ENCODE peak calls at places on chromosomes 1 and 21, in eight cellular contexts. One of them, this sample, is unnamed.

GRCh38 chr1:53547321-53547720 is 88.1 kb downstream of the DMRTB1 start:
- DNase-seq in astrocyte: no peak
- DNase-seq in AG10803: no peak
- DNase-seq in HL-60: no peak
- DNase-seq in cardiac fibroblast: no peak
- DNase-seq in CD8-positive, alpha-beta memory T cell: no peak
- DNase-seq in AG04450: no peak
- DNase-seq in astrocyte of the spinal cord: no peak
- DNase-seq in this sample: no peak

GRCh38 chr1:38403667-38404066 is 357.1 kb upstream of the POU3F1 start:
- DNase-seq in astrocyte: no peak
- DNase-seq in AG10803: no peak
- DNase-seq in HL-60: no peak
- DNase-seq in cardiac fibroblast: no peak
- DNase-seq in CD8-positive, alpha-beta memory T cell: no peak
- DNase-seq in AG04450: no peak
- DNase-seq in astrocyte of the spinal cord: no peak
- DNase-seq in this sample: no peak

GRCh38 chr1:197342044-197342565 is 74.1 kb downstream of the CRB1 start:
- DNase-seq in astrocyte: peak
- DNase-seq in AG10803: no peak
- DNase-seq in HL-60: no peak
- DNase-seq in cardiac fibroblast: no peak
- DNase-seq in CD8-positive, alpha-beta memory T cell: no peak
- DNase-seq in AG04450: no peak
- DNase-seq in astrocyte of the spinal cord: no peak
- DNase-seq in this sample: no peak

GRCh38 chr1:75053207-75053606 is 81.0 kb upstream of the LHX8 start:
- DNase-seq in astrocyte: no peak
- DNase-seq in AG10803: no peak
- DNase-seq in HL-60: no peak
- DNase-seq in cardiac fibroblast: no peak
- DNase-seq in CD8-positive, alpha-beta memory T cell: no peak
- DNase-seq in AG04450: no peak
- DNase-seq in astrocyte of the spinal cord: no peak
- DNase-seq in this sample: no peak

GRCh38 chr21:23401278-23401677 is 2206.0 kb downstream of the MRPL39 start:
- DNase-seq in astrocyte: no peak
- DNase-seq in AG10803: no peak
- DNase-seq in HL-60: no peak
- DNase-seq in cardiac fibroblast: peak
- DNase-seq in CD8-positive, alpha-beta memory T cell: no peak
- DNase-seq in AG04450: no peak
- DNase-seq in astrocyte of the spinal cord: no peak
- DNase-seq in this sample: no peak

GRCh38 chr1:207240325-207241095 is 81.0 kb upstream of the CD55 start:
- DNase-seq in astrocyte: peak
- DNase-seq in AG10803: peak
- DNase-seq in HL-60: no peak
- DNase-seq in cardiac fibroblast: no peak
- DNase-seq in CD8-positive, alpha-beta memory T cell: no peak
- DNase-seq in AG04450: no peak
- DNase-seq in astrocyte of the spinal cord: peak
- DNase-seq in this sample: no peak

GRCh38 chr1:164452549-164452948 is 106.4 kb upstream of the PBX1 start:
- DNase-seq in astrocyte: no peak
- DNase-seq in AG10803: no peak
- DNase-seq in HL-60: no peak
- DNase-seq in cardiac fibroblast: no peak
- DNase-seq in CD8-positive, alpha-beta memory T cell: no peak
- DNase-seq in AG04450: no peak
- DNase-seq in astrocyte of the spinal cord: peak
- DNase-seq in this sample: no peak

GRCh38 chr1:22376001-22376400 is 75.7 kb upstream of the ZBTB40 start:
- DNase-seq in astrocyte: no peak
- DNase-seq in AG10803: peak
- DNase-seq in HL-60: no peak
- DNase-seq in cardiac fibroblast: no peak
- DNase-seq in CD8-positive, alpha-beta memory T cell: no peak
- DNase-seq in AG04450: no peak
- DNase-seq in astrocyte of the spinal cord: no peak
- DNase-seq in this sample: no peak

GRCh38 chr1:19563336-19564097 is 78.2 kb upstream of the CAPZB start:
- DNase-seq in astrocyte: peak
- DNase-seq in AG10803: peak
- DNase-seq in HL-60: no peak
- DNase-seq in cardiac fibroblast: peak
- DNase-seq in CD8-positive, alpha-beta memory T cell: no peak
- DNase-seq in AG04450: peak
- DNase-seq in astrocyte of the spinal cord: peak
- DNase-seq in this sample: peak

DNA sequence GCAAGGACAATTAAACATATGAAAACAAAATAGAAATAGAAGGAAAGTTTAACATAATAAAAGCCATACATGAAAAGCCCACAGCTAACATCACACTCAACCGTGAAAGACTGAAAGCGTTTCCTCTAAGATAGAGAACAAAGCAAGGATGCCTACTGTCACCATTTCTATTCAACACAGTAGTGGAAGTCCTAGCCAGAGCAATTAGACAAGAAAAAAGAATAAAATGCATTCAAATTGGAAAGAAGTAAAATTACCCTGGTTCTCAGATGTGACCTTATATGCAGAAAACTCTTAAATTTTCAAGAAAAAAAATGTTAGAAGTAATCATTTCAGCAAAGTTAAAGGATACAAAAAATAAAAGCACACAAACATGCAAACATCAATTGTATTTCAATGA is 34.0 kb downstream of the ZNF644 start:
- DNase-seq in astrocyte: no peak
- DNase-seq in AG10803: no peak
- DNase-seq in HL-60: no peak
- DNase-seq in cardiac fibroblast: no peak
- DNase-seq in CD8-positive, alpha-beta memory T cell: no peak
- DNase-seq in AG04450: no peak
- DNase-seq in astrocyte of the spinal cord: no peak
- DNase-seq in this sample: no peak
- H3K4me3 ChIP-seq in astrocyte: no peak
- H3K4me3 ChIP-seq in AG10803: no peak
- H3K4me3 ChIP-seq in HL-60: no peak
- H3K4me3 ChIP-seq in cardiac fibroblast: no peak
- H3K4me3 ChIP-seq in CD8-positive, alpha-beta memory T cell: no peak
- H3K4me3 ChIP-seq in AG04450: no peak
- H3K4me3 ChIP-seq in astrocyte of the spinal cord: no peak
- H3K4me3 ChIP-seq in this sample: no peak

GRCh38 chr21:45982758-45983731 is 1.5 kb downstream of the COL6A1 start:
- DNase-seq in astrocyte: no peak
- DNase-seq in AG10803: no peak
- DNase-seq in HL-60: no peak
- DNase-seq in cardiac fibroblast: no peak
- DNase-seq in CD8-positive, alpha-beta memory T cell: no peak
- DNase-seq in AG04450: no peak
- DNase-seq in astrocyte of the spinal cord: no peak
- DNase-seq in this sample: no peak
- H3K4me3 ChIP-seq in astrocyte: peak
- H3K4me3 ChIP-seq in AG10803: peak
- H3K4me3 ChIP-seq in HL-60: no peak
- H3K4me3 ChIP-seq in cardiac fibroblast: peak
- H3K4me3 ChIP-seq in CD8-positive, alpha-beta memory T cell: no peak
- H3K4me3 ChIP-seq in AG04450: peak
- H3K4me3 ChIP-seq in astrocyte of the spinal cord: peak
- H3K4me3 ChIP-seq in this sample: peak

GRCh38 chr1:212791261-212791675 is 309 bp downstream of the NSL1 start:
- DNase-seq in astrocyte: no peak
- DNase-seq in AG10803: peak
- DNase-seq in HL-60: peak
- DNase-seq in cardiac fibroblast: peak
- DNase-seq in CD8-positive, alpha-beta memory T cell: no peak
- DNase-seq in AG04450: no peak
- DNase-seq in astrocyte of the spinal cord: no peak
- DNase-seq in this sample: no peak

GRCh38 chr1:212792396-212792908 is 758 bp downstream of the TATDN3 start:
- DNase-seq in astrocyte: no peak
- DNase-seq in AG10803: no peak
- DNase-seq in HL-60: no peak
- DNase-seq in cardiac fibroblast: peak
- DNase-seq in CD8-positive, alpha-beta memory T cell: no peak
- DNase-seq in AG04450: no peak
- DNase-seq in astrocyte of the spinal cord: no peak
- DNase-seq in this sample: no peak

GRCh38 chr1:212791676-212792395 is at the start of the genes NSL1 and TATDN3:
- DNase-seq in astrocyte: peak
- DNase-seq in AG10803: peak
- DNase-seq in HL-60: peak
- DNase-seq in cardiac fibroblast: peak
- DNase-seq in CD8-positive, alpha-beta memory T cell: peak
- DNase-seq in AG04450: peak
- DNase-seq in astrocyte of the spinal cord: peak
- DNase-seq in this sample: peak

GRCh38 chr1:212797681-212798080 is 6.0 kb downstream of the TATDN3 start:
- DNase-seq in astrocyte: no peak
- DNase-seq in AG10803: peak
- DNase-seq in HL-60: no peak
- DNase-seq in cardiac fibroblast: no peak
- DNase-seq in CD8-positive, alpha-beta memory T cell: no peak
- DNase-seq in AG04450: no peak
- DNase-seq in astrocyte of the spinal cord: no peak
- DNase-seq in this sample: no peak

GRCh38 chr1:212794561-212795014 is 2.9 kb downstream of the TATDN3 start:
- DNase-seq in astrocyte: no peak
- DNase-seq in AG10803: no peak
- DNase-seq in HL-60: peak
- DNase-seq in cardiac fibroblast: peak
- DNase-seq in CD8-positive, alpha-beta memory T cell: no peak
- DNase-seq in AG04450: no peak
- DNase-seq in astrocyte of the spinal cord: no peak
- DNase-seq in this sample: no peak
- H3K4me3 ChIP-seq in astrocyte: no peak
- H3K4me3 ChIP-seq in AG10803: no peak
- H3K4me3 ChIP-seq in HL-60: no peak
- H3K4me3 ChIP-seq in cardiac fibroblast: no peak
- H3K4me3 ChIP-seq in CD8-positive, alpha-beta memory T cell: no peak
- H3K4me3 ChIP-seq in AG04450: no peak
- H3K4me3 ChIP-seq in astrocyte of the spinal cord: no peak
- H3K4me3 ChIP-seq in this sample: no peak

GRCh38 chr1:231971397-231972233 is 345.0 kb downstream of the DISC1 start:
- DNase-seq in astrocyte: peak
- DNase-seq in AG10803: no peak
- DNase-seq in HL-60: peak
- DNase-seq in cardiac fibroblast: peak
- DNase-seq in CD8-positive, alpha-beta memory T cell: no peak
- DNase-seq in AG04450: no peak
- DNase-seq in astrocyte of the spinal cord: peak
- DNase-seq in this sample: no peak
- H3K4me3 ChIP-seq in astrocyte: no peak
- H3K4me3 ChIP-seq in AG10803: no peak
- H3K4me3 ChIP-seq in HL-60: no peak
- H3K4me3 ChIP-seq in cardiac fibroblast: no peak
- H3K4me3 ChIP-seq in CD8-positive, alpha-beta memory T cell: no peak
- H3K4me3 ChIP-seq in AG04450: no peak
- H3K4me3 ChIP-seq in astrocyte of the spinal cord: no peak
- H3K4me3 ChIP-seq in this sample: no peak

GRCh38 chr1:151720974-151721787 is at the start of gene RIIAD1:
- DNase-seq in astrocyte: no peak
- DNase-seq in AG10803: peak
- DNase-seq in HL-60: no peak
- DNase-seq in cardiac fibroblast: peak
- DNase-seq in CD8-positive, alpha-beta memory T cell: peak
- DNase-seq in AG04450: no peak
- DNase-seq in astrocyte of the spinal cord: no peak
- DNase-seq in this sample: no peak

GRCh38 chr1:151721788-151722510 is 627 bp downstream of the RIIAD1 start:
- DNase-seq in astrocyte: no peak
- DNase-seq in AG10803: no peak
- DNase-seq in HL-60: no peak
- DNase-seq in cardiac fibroblast: no peak
- DNase-seq in CD8-positive, alpha-beta memory T cell: no peak
- DNase-seq in AG04450: no peak
- DNase-seq in astrocyte of the spinal cord: no peak
- DNase-seq in this sample: no peak

GRCh38 chr1:151718011-151718431 is 1.4 kb upstream of the CELF3 start:
- DNase-seq in astrocyte: no peak
- DNase-seq in AG10803: peak
- DNase-seq in HL-60: no peak
- DNase-seq in cardiac fibroblast: peak
- DNase-seq in CD8-positive, alpha-beta memory T cell: no peak
- DNase-seq in AG04450: no peak
- DNase-seq in astrocyte of the spinal cord: no peak
- DNase-seq in this sample: no peak

GRCh38 chr1:151718666-151719065 is 2.1 kb upstream of the CELF3 start:
- DNase-seq in astrocyte: no peak
- DNase-seq in AG10803: no peak
- DNase-seq in HL-60: no peak
- DNase-seq in cardiac fibroblast: no peak
- DNase-seq in CD8-positive, alpha-beta memory T cell: no peak
- DNase-seq in AG04450: no peak
- DNase-seq in astrocyte of the spinal cord: no peak
- DNase-seq in this sample: no peak

GRCh38 chr1:151720190-151720953 is 950 bp upstream of the RIIAD1 start:
- DNase-seq in astrocyte: no peak
- DNase-seq in AG10803: peak
- DNase-seq in HL-60: no peak
- DNase-seq in cardiac fibroblast: peak
- DNase-seq in CD8-positive, alpha-beta memory T cell: no peak
- DNase-seq in AG04450: no peak
- DNase-seq in astrocyte of the spinal cord: peak
- DNase-seq in this sample: no peak
- H3K4me3 ChIP-seq in astrocyte: no peak
- H3K4me3 ChIP-seq in AG10803: peak
- H3K4me3 ChIP-seq in HL-60: no peak
- H3K4me3 ChIP-seq in cardiac fibroblast: peak
- H3K4me3 ChIP-seq in CD8-positive, alpha-beta memory T cell: peak
- H3K4me3 ChIP-seq in AG04450: peak
- H3K4me3 ChIP-seq in astrocyte of the spinal cord: peak
- H3K4me3 ChIP-seq in this sample: peak